ENCODE peak calls at places on chromosomes 11 and 22, in ten cellular contexts. E is endothelial cell of umbilical vein, C is astrocyte, B is GM23338, Q is mammary epithelial cell, F is GM23248, O is MM.1S, R is PC-9, H is PC-3, K is neural progenitor cell. S is an unnamed sample.
A peak's percentile ranks its signal among the peaks of the same experiment; 100 is the strongest.

GRCh38 chr11:1220941-1221721 is 1.7 kb upstream of the MUC5B start:
- DNase-seq in B (no peak), C (no peak), E (no peak), F (no peak), O (no peak), R (no peak), H (no peak), Q (no peak), K (no peak), S (no peak)

GRCh38 chr11:101434241-101434640 is 149.6 kb downstream of the TRPC6 start:
- DNase-seq in O (no peak), Q (peak; percentile 48), C (no peak), B (no peak), H (no peak), F (no peak), E (no peak), R (no peak), K (no peak), S (no peak)

GRCh38 chr11:13876423-13876822 is 86.1 kb upstream of the SPON1 start:
- DNase-seq in B (no peak), F (no peak), C (no peak), R (no peak), E (no peak), H (no peak), K (no peak), Q (no peak), O (no peak), S (no peak)

GRCh38 chr11:128463975-128464374 is 123.4 kb downstream of the ETS1 start:
- DNase-seq in K (no peak), H (no peak), C (no peak), R (no peak), E (no peak), O (no peak), B (no peak), Q (no peak), F (no peak), S (no peak)

GRCh38 chr22:47215851-47216250 is 453.4 kb downstream of the TBC1D22A start:
- DNase-seq in R (no peak), B (no peak), H (no peak), C (no peak), K (no peak), F (no peak), O (no peak), E (no peak), Q (no peak), S (no peak)

GRCh38 chr22:46335201-46336118 is at the start of gene TRMU:
- DNase-seq in R (peak; percentile 80), Q (peak; percentile 81), H (peak; percentile 81), C (peak; percentile 80), E (peak; percentile 84), K (peak; percentile 95), O (peak; percentile 93), B (peak; percentile 94), F (peak; percentile 96), S (peak; percentile 79)

GRCh38 chr11:58900479-58901420 is 38.5 kb upstream of the GLYATL1 start:
- DNase-seq in B (peak; percentile 96), H (peak; percentile 96), E (peak; percentile 41), O (peak; percentile 71), F (peak; percentile 66), K (peak; percentile 93), C (peak; percentile 75), R (peak; percentile 66), Q (peak; percentile 85), S (peak; percentile 33)

GRCh38 chr11:115521874-115522273 is 17.7 kb upstream of the CADM1 start:
- DNase-seq in F (no peak), O (no peak), C (no peak), R (no peak), K (no peak), E (no peak), H (no peak), Q (no peak), B (no peak), S (no peak)

GRCh38 chr11:82719316-82719715 is 14.3 kb downstream of the FAM181B start:
- DNase-seq in R (no peak), C (no peak), K (peak; percentile 13), F (no peak), O (no peak), H (no peak), Q (no peak), E (no peak), B (no peak), S (no peak)

GRCh38 chr11:82718307-82718706 is 15.4 kb downstream of the FAM181B start:
- DNase-seq in K (peak; percentile 80), R (peak; percentile 32), Q (peak; percentile 54), O (peak; percentile 61), E (peak; percentile 34), B (peak; percentile 85), C (peak; percentile 24), F (peak; percentile 82), H (peak; percentile 76), S (no peak)

GRCh38 chr11:82722236-82722635 is 11.4 kb downstream of the FAM181B start:
- DNase-seq in Q (no peak), F (peak; percentile 53), C (no peak), O (no peak), H (no peak), R (no peak), B (no peak), E (no peak), K (no peak), S (no peak)

GRCh38 chr11:82718841-82719240 is 14.8 kb downstream of the FAM181B start:
- DNase-seq in K (no peak), E (no peak), B (no peak), C (no peak), O (no peak), R (no peak), Q (no peak), H (no peak), F (no peak), S (no peak)

DNA sequence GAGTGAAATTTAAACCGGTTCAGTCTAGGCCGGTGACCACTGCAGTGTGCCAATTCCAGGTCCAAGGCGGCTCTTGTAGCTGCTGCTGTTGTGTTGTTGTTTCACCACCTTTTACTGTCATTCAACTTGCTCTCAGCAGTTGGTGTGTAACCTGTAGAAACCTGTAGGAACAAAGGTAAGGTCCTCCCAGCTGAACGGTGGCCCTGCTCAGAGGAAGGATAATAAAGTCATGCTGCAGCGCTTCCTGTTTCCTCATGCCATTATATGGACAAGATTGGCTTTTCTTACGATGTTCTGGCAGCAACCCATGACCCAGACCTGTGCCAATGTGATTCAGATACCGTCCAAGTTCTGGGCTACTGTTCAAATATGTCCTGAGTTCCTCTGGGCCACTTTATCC is 13.4 kb downstream of the FAM181B start:
- DNase-seq in F (peak; percentile 7), E (peak; percentile 6), Q (no peak), O (no peak), H (no peak), K (no peak), R (no peak), C (no peak), B (no peak), S (no peak)
- TF ChIP-seq EZH2 in F (no peak), E (no peak), Q (no peak), O (no peak), H (no peak), K (no peak), R (no peak), C (no peak), B (no peak), S (no peak)

DNA sequence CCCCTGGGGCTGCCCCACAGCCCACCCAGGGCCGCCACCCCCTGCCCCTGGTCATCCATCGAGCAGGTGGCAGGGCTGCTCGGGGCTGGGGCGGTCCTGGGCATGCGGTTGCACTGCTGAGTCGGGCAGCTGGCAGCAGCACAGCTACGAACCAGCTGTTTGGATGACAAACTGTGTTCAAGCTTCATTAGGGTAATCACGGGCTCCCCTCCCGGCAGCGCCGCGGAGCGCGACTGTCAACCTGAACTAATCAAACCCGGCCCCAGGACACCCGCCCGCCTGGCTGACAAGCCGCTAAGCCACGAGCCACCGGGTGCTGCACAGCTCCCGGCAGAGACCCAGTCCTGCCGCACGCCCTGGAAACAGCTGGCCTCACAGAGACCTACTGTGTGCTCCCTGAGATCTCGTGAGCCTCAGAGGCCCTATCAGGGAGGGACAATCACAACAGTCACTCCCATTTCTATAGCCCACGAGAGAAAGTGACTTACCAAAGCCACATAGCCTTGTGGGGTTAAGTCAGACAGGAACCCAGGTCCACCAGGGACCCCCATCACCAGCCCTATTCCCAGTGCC is 60.6 kb upstream of the TCF20 start:
- DNase-seq in E (no peak), Q (no peak), F (peak; percentile 44), O (no peak), H (no peak), C (no peak), R (no peak), K (peak; percentile 39), B (no peak), S (peak; percentile 35)
- H4K20me1 ChIP-seq in E (no peaks in the 10 kb centered on the region), Q (no peaks in the 10 kb centered on the region), F (no peaks in the 10 kb centered on the region), O (no peaks in the 10 kb centered on the region), H (no peaks in the 10 kb centered on the region), C (peaks cover 53% of the 10 kb centered on the region), R (peaks cover 4% of the 10 kb centered on the region), K (peaks cover 84% of the 10 kb centered on the region), B (peaks cover 5% of the 10 kb centered on the region), S (peaks cover 99% of the 10 kb centered on the region)

GRCh38 chr22:48371391-48371790 is 1456.3 kb downstream of the BRD1 start:
- DNase-seq in E (no peak), F (no peak), H (no peak), R (no peak), C (no peak), O (no peak), B (no peak), Q (no peak), K (no peak), S (no peak)

GRCh38 chr22:48370508-48371325 is 1457.0 kb downstream of the BRD1 start:
- DNase-seq in C (no peak), B (no peak), F (no peak), E (no peak), R (no peak), H (no peak), K (no peak), O (no peak), Q (no peak), S (no peak)

GRCh38 chr22:48367731-48368130 is 1459.9 kb downstream of the BRD1 start:
- DNase-seq in C (no peak), F (no peak), K (no peak), Q (no peak), O (no peak), R (no peak), E (no peak), B (no peak), H (no peak), S (no peak)

GRCh38 chr22:48368975-48369525 is 1458.6 kb downstream of the BRD1 start:
- DNase-seq in H (no peak), E (no peak), B (no peak), F (no peak), O (no peak), R (no peak), Q (no peak), K (no peak), C (no peak), S (no peak)

DNA sequence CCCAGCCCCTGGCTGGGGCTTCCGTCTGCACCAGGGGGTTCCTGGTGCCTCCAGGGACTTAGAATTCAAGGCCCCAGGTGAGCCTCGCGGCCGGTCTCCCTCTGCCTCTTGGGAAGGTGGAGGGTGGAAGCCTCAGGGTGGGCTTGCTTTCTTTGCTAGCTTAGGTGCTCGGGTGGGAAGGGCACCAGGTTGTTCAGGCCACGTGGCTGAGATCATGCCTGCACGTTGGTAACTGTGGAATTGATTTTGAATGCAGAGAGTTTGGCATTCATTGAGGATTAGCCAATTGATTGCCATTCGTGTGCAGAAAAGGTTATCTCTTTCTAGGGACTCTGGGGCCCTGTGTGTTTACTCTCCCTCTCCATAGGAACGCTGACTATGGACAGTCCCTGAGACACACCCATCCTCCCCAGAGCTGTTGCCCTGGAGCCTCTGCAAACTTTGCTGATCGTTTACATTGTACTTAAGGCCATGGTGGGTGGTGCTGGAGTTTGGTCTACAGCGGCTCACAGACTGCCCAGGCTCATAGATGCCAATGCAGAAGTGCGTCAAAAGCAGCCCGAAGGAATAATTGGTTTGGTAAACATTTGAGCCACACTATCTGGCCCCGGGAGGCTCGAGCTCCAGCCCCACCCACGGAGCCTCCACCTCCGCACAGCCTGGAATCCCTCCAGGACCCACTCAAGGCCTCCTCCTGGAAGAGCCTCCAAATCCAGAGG is 1457.7 kb downstream of the BRD1 start:
- DNase-seq in K (peak; percentile 41), B (peak; percentile 21), E (no peak), Q (no peak), H (no peak), F (peak; percentile 2), O (no peak), C (no peak), R (no peak), S (no peak)
- H3K4me3 ChIP-seq in K (no peak overlapping the region), B (peak overlapping the region; percentile 29), E (no peak overlapping the region), Q (no peak overlapping the region), H (no peak overlapping the region), F (no peak overlapping the region), O (no peak overlapping the region), C (no peak overlapping the region), R (no peak overlapping the region), S (no peak overlapping the region)

GRCh38 chr11:105878510-105878909 is 143.5 kb downstream of the MSANTD4 start:
- DNase-seq in F (no peak), B (no peak), C (no peak), Q (no peak), R (no peak), O (no peak), K (no peak), E (no peak), H (no peak), S (no peak)
- TF ChIP-seq EZH2 in F (no peak), B (no peak), C (no peak), Q (no peak), R (no peak), O (no peak), K (no peak), E (no peak), H (no peak), S (no peak)